ENCODE peak calls at places on chromosomes 13 and 19, in ten cellular contexts. N is SK-N-SH, S is psoas muscle, H is mesothelial cell of epicardium, L is hepatocyte, E is RWPE1, M is astrocyte of the spinal cord, C is fibroblast of mammary gland, I is body of pancreas, Z is glutamatergic neuron. R is an unnamed sample.

GRCh38 chr19:54336893-54337857 is 1.8 kb downstream of the LILRA4 start:
- DNase-seq in N (no peak), H (no peak), E (no peak), L (no peak), S (no peak), M (no peak), C (no peak), Z (no peak), I (no peak), R (no peak)

GRCh38 chr19:892243-892996 is 567 bp downstream of the MED16 start:
- DNase-seq in S (no peak), E (no peak), M (no peak), H (no peak), C (no peak), L (no peak), N (peak), I (peak), Z (peak), R (no peak)

GRCh38 chr19:15116856-15117255 is 9.7 kb downstream of the SYDE1 start:
- DNase-seq in S (no peak), H (no peak), E (no peak), Z (no peak), N (no peak), I (no peak), M (no peak), C (no peak), L (no peak), R (no peak)

GRCh38 chr19:48321622-48322591 is 3.4 kb upstream of the EMP3 start:
- DNase-seq in H (peak), I (peak), Z (peak), C (peak), E (peak), L (peak), N (peak), S (peak), M (peak), R (peak)

GRCh38 chr19:19269952-19270694 is 3.0 kb downstream of the TM6SF2 start:
- DNase-seq in L (peak), Z (no peak), H (no peak), N (peak), C (no peak), E (no peak), M (no peak), S (no peak), I (no peak), R (no peak)

GRCh38 chr19:12494260-12494860 is 9.7 kb upstream of the ZNF709 start:
- DNase-seq in M (no peak), C (no peak), H (no peak), Z (no peak), L (no peak), I (no peak), S (no peak), E (no peak), N (no peak), R (no peak)

GRCh38 chr19:6593651-6594416 is 2.9 kb upstream of the CD70 start:
- DNase-seq in M (no peak), L (no peak), E (no peak), H (no peak), N (no peak), I (no peak), C (peak), Z (no peak), S (no peak), R (no peak)

GRCh38 chr13:92900455-92900854 is 326.2 kb upstream of the GPC6 start:
- DNase-seq in N (no peak), I (no peak), L (no peak), Z (no peak), C (no peak), E (no peak), S (no peak), H (no peak), M (no peak), R (no peak)

GRCh38 chr13:90365130-90365529 is 982.4 kb upstream of the MIR17HG start:
- DNase-seq in L (peak), H (no peak), M (peak), Z (no peak), N (no peak), C (peak), E (no peak), S (no peak), I (no peak), R (peak)

GRCh38 chr19:1884291-1884718 is 991 bp downstream of the ABHD17A start:
- DNase-seq in H (no peak), I (no peak), C (no peak), M (no peak), E (no peak), Z (no peak), S (no peak), L (no peak), N (no peak), R (no peak)

DNA sequence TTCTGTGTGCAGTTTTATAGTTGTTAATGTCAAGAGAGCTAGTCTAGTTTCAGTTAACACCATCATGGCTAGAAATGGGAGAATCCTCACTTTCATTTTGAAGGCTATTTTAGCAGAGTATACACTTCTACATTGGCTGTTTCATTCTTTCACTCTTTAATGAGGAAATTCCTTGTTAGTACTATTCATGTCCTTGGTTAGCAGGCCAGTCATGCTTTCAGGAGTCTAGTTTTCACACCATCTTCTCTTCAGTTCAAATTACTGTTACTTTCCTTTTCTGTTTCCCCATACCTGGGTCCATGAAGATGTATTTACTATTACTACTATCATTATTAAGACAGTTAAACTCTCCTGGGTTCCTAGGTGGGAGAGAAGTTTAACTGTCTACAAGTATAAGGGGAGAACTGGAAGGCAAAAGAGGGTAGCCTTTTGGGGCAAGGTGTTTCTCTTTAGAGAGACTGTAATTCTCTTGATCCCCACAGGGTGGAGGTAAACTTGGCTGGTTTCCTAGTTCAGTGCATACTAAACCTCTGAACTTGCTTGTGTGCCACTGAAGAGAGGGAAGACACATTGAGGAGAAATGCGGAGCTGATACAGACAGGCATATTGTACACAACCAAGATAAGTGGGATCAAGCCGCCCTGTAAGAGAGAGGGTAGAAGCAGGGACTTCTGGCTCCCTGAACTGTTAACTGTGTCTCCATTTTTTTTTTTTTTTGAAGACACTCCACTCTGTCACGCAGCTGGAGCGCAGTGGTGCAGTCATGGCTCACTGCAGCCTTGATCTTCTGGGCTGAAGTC is 41.3 kb upstream of the IGFL4 start:
- DNase-seq in C (peak), M (peak), I (peak), Z (no peak), N (peak), E (peak), L (peak), H (no peak), S (no peak), R (peak)
- TF ChIP-seq CTCF in C (peak), M (peak), I (peak), Z (peak), N (peak), E (peak), L (peak), H (peak), S (peak), R (peak)

GRCh38 chr13:99931462-99931861 is 40.1 kb downstream of the ZIC5 start:
- DNase-seq in I (no peak), L (no peak), E (no peak), H (no peak), C (no peak), N (no peak), Z (no peak), M (no peak), S (no peak), R (no peak)

GRCh38 chr13:99932912-99933311 is 38.7 kb downstream of the ZIC5 start:
- DNase-seq in E (no peak), Z (no peak), N (no peak), M (no peak), C (no peak), H (no peak), L (no peak), S (no peak), I (no peak), R (no peak)

GRCh38 chr13:99941086-99941485 is 30.5 kb downstream of the ZIC5 start:
- DNase-seq in C (no peak), N (no peak), S (no peak), Z (no peak), L (no peak), M (no peak), E (no peak), I (no peak), H (no peak), R (no peak)

GRCh38 chr13:99930925-99931324 is 40.6 kb downstream of the ZIC5 start:
- DNase-seq in N (no peak), H (no peak), E (no peak), C (no peak), M (no peak), L (no peak), S (no peak), Z (no peak), I (no peak), R (no peak)

DNA sequence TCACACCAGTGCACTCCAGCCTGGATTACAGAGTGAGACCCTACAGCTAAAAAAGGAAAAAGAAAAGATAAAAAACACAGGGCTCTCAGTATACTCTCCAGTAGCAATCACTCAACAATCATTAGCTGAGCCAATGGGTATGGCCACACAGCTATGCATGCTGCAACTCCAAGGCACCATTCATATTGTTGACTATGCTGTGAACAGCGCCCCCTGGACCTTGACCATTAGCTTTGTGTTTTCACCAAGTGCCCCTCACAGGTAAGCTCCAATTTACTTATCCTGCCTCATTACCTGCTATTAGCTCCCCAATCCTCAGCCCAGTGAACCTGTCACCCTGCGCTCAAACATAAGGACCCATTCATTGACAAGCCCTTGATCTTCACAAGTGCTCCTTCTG is 35.8 kb downstream of the ZIC5 start:
- DNase-seq in L (no peak), H (no peak), C (no peak), E (no peak), Z (no peak), S (no peak), M (no peak), I (no peak), N (no peak), R (no peak)
- TF ChIP-seq CTCF in L (no peak), H (no peak), C (no peak), E (no peak), Z (no peak), S (no peak), M (no peak), I (no peak), N (peak), R (no peak)

GRCh38 chr19:9645466-9645865 is 24.4 kb upstream of the ZNF561 start:
- DNase-seq in S (no peak), M (no peak), H (no peak), C (no peak), Z (no peak), N (no peak), L (no peak), E (no peak), I (no peak), R (no peak)
- TF ChIP-seq CTCF in S (no peak), M (no peak), H (no peak), C (no peak), Z (no peak), N (no peak), L (no peak), E (no peak), I (no peak), R (no peak)

DNA sequence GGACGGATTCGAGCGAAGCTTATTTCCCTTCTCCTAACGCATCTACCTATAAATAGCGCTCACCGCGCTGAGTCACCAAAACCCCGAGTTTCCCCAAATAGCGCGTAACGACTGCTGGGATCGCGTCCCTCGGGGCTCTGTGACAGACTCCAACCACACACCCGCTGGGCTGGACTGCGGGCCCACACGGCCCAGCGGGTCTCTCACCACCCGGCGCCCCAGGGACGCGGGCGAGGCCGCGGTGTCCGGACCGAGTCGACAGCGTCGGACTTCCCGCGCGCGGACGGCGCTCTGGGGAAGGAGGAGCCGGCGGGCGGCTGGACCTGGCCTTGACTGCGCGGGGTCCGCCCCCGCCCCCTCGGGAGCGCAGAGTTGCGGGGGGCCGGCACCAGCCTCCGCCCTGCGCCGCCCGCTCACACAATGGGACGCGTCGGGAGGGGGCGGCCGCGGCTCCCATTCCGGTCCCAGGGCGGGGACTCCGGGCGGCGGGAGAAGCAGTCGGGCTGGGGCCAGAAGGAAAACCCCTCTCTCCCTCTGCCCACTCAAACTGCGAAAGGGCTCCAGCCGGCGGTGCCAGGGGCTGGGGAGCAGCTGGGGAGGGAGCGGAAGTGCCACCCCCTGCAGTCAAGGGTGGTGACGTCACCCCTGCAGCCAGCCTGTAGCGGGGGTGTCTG is 108.8 kb downstream of the KCNRG start:
- DNase-seq in M (peak), C (peak), L (peak), H (peak), I (peak), E (peak), N (no peak), S (peak), Z (no peak), R (peak)
- TF ChIP-seq CTCF in M (no peak), C (no peak), L (no peak), H (no peak), I (no peak), E (no peak), N (no peak), S (no peak), Z (no peak), R (no peak)

GRCh38 chr19:49986354-49986753 is 25.4 kb upstream of the SIGLEC11 start:
- DNase-seq in C (no peak), Z (no peak), I (no peak), L (no peak), E (no peak), N (no peak), S (no peak), M (no peak), H (no peak), R (no peak)

GRCh38 chr19:49988007-49988406 is 27.0 kb upstream of the SIGLEC11 start:
- DNase-seq in C (no peak), Z (no peak), E (no peak), N (no peak), S (no peak), L (no peak), H (no peak), I (no peak), M (no peak), R (no peak)

GRCh38 chr19:49985926-49986325 is 25.0 kb upstream of the SIGLEC11 start:
- DNase-seq in Z (no peak), S (no peak), C (no peak), I (no peak), L (no peak), N (no peak), E (no peak), M (no peak), H (no peak), R (no peak)

GRCh38 chr19:49988433-49988832 is 27.5 kb upstream of the SIGLEC11 start:
- DNase-seq in S (no peak), M (peak), I (no peak), C (peak), L (no peak), E (no peak), Z (no peak), H (no peak), N (no peak), R (peak)

DNA sequence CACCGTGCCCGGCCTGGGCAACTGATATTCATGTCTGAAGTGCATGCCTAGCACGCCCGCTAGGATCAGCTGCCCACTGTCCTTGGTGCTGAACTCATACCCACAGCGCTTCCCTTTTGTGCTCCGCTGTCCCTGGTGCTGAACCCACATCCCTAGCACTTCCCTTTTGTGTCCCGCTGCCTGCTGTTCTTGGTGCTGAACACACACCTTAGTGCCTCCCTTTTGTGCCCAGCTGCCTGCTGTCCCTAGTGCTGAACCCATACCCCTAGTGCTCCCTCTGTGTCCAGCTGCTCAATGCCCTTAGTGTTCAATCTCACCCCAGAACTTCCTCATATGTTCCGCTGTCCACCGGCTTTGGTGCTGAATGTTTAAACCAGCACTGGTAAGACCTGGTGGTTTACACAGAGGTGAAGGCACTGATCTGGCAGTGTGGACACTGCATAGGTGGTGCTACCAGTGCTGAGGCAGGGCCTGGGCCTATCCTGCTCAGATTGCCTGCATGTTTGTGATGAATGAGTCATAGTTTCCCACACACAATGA is 26.3 kb upstream of the SIGLEC11 start:
- DNase-seq in S (peak), M (peak), E (peak), C (peak), L (peak), H (peak), Z (no peak), I (peak), N (no peak), R (peak)
- TF ChIP-seq CTCF in S (no peak), M (no peak), E (no peak), C (no peak), L (no peak), H (no peak), Z (no peak), I (peak), N (no peak), R (peak)

R was measured in AG10803.